ENCODE peak calls at places on chromosome 20, in seven cellular contexts. One of them, this sample, is unnamed.

GRCh38 chr20:21396921-21397340 is 395 bp downstream of the NKX2-4 start:
- DNase-seq in mammary epithelial cell: no peak
- DNase-seq in CD8-positive, alpha-beta memory T cell: peak
- DNase-seq in RWPE1: no peak
- DNase-seq in gastrocnemius medialis: no peak
- DNase-seq in ovary: no peak
- DNase-seq in dorsolateral prefrontal cortex: no peak
- DNase-seq in this sample: no peak

GRCh38 chr20:54014301-54014914 is 56.0 kb downstream of the BCAS1 start:
- DNase-seq in mammary epithelial cell: no peak
- DNase-seq in gastrocnemius medialis: no peak
- DNase-seq in CD8-positive, alpha-beta memory T cell: no peak
- DNase-seq in dorsolateral prefrontal cortex: no peak
- DNase-seq in ovary: no peak
- DNase-seq in RWPE1: no peak
- DNase-seq in this sample: no peak

GRCh38 chr20:1280421-1281102 is 14.5 kb downstream of the SNPH start:
- DNase-seq in dorsolateral prefrontal cortex: no peak
- DNase-seq in gastrocnemius medialis: peak
- DNase-seq in mammary epithelial cell: no peak
- DNase-seq in RWPE1: no peak
- DNase-seq in CD8-positive, alpha-beta memory T cell: no peak
- DNase-seq in ovary: no peak
- DNase-seq in this sample: no peak

GRCh38 chr20:63696311-63696627 is 183 bp upstream of the TNFRSF6B start:
- DNase-seq in RWPE1: peak
- DNase-seq in ovary: peak
- DNase-seq in CD8-positive, alpha-beta memory T cell: peak
- DNase-seq in dorsolateral prefrontal cortex: peak
- DNase-seq in mammary epithelial cell: peak
- DNase-seq in gastrocnemius medialis: no peak
- DNase-seq in this sample: no peak

GRCh38 chr20:6855806-6856205 is 88.3 kb downstream of the BMP2 start:
- DNase-seq in ovary: no peak
- DNase-seq in CD8-positive, alpha-beta memory T cell: no peak
- DNase-seq in mammary epithelial cell: no peak
- DNase-seq in RWPE1: no peak
- DNase-seq in gastrocnemius medialis: no peak
- DNase-seq in dorsolateral prefrontal cortex: no peak
- DNase-seq in this sample: no peak

GRCh38 chr20:3797592-3798404 is 1.7 kb downstream of the CDC25B start:
- DNase-seq in RWPE1: peak
- DNase-seq in ovary: no peak
- DNase-seq in dorsolateral prefrontal cortex: no peak
- DNase-seq in mammary epithelial cell: peak
- DNase-seq in gastrocnemius medialis: no peak
- DNase-seq in CD8-positive, alpha-beta memory T cell: peak
- DNase-seq in this sample: no peak

GRCh38 chr20:20463933-20464374 is 96.0 kb downstream of the INSM1 start:
- DNase-seq in gastrocnemius medialis: no peak
- DNase-seq in CD8-positive, alpha-beta memory T cell: no peak
- DNase-seq in ovary: no peak
- DNase-seq in dorsolateral prefrontal cortex: peak
- DNase-seq in mammary epithelial cell: no peak
- DNase-seq in RWPE1: no peak
- DNase-seq in this sample: no peak

GRCh38 chr20:10792291-10792690 is 118.5 kb upstream of the JAG1 start:
- DNase-seq in RWPE1: no peak
- DNase-seq in ovary: no peak
- DNase-seq in dorsolateral prefrontal cortex: no peak
- DNase-seq in CD8-positive, alpha-beta memory T cell: no peak
- DNase-seq in gastrocnemius medialis: no peak
- DNase-seq in mammary epithelial cell: no peak
- DNase-seq in this sample: no peak

GRCh38 chr20:57260959-57261357 is 5.5 kb downstream of the BMP7 start:
- DNase-seq in mammary epithelial cell: no peak
- DNase-seq in ovary: no peak
- DNase-seq in RWPE1: no peak
- DNase-seq in CD8-positive, alpha-beta memory T cell: no peak
- DNase-seq in dorsolateral prefrontal cortex: no peak
- DNase-seq in gastrocnemius medialis: no peak
- DNase-seq in this sample: no peak

GRCh38 chr20:52959125-52959524 is 13.0 kb upstream of the TSHZ2 start:
- DNase-seq in CD8-positive, alpha-beta memory T cell: no peak
- DNase-seq in gastrocnemius medialis: no peak
- DNase-seq in ovary: no peak
- DNase-seq in mammary epithelial cell: no peak
- DNase-seq in RWPE1: no peak
- DNase-seq in dorsolateral prefrontal cortex: no peak
- DNase-seq in this sample: no peak
- H3K27ac ChIP-seq in CD8-positive, alpha-beta memory T cell: no peak
- H3K27ac ChIP-seq in gastrocnemius medialis: no peak
- H3K27ac ChIP-seq in ovary: no peak
- H3K27ac ChIP-seq in mammary epithelial cell: no peak
- H3K27ac ChIP-seq in RWPE1: no peak
- H3K27ac ChIP-seq in dorsolateral prefrontal cortex: no peak
- H3K27ac ChIP-seq in this sample: no peak

DNA sequence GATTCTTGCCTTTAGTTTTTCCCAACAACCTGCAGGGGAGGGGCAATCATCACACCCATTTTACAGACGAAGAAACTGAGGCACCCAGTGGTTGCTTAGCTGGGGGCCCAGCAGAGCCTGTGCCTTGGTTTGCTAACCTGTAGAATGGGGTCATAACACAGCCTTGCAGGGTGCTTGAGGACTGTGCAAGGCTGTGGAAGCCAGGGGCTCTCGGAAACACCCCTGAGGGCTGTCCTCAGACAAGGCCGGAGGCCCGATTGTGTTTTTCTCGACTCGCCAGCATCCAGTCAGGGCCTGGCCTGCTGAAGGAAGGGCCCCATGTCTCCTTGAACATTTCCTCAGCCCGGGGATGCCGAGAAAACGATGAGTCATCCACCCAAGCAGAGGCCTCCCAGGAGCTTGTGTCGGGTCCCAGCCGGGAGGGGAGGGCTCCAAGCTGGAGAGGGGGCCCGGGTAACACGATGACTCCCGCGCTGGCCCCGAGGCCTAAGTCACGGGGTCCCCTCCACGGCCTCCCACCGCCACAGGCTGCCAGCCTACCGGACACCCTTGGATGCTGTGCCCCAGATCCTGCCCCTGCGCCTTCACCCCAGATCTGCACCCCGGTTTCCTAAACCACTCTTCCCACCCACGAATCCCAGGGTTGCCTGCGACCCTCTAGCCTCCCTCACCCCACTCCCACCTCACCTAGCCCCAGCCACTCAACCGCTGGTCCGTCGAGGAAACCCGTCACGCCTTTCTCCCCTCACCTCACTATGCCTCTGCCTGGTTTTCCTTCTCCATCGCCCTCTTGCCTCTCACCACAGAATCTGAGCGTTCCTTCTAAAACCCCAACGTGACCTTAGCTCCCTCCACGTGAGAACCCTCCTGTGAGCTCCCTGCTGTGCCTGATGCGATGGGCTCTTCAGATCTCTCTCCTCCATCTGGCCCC is 10.6 kb downstream of the NOL4L start:
- DNase-seq in gastrocnemius medialis: no peak
- DNase-seq in mammary epithelial cell: peak
- DNase-seq in RWPE1: peak
- DNase-seq in ovary: no peak
- DNase-seq in CD8-positive, alpha-beta memory T cell: no peak
- DNase-seq in dorsolateral prefrontal cortex: peak
- DNase-seq in this sample: no peak
- H3K27ac ChIP-seq in gastrocnemius medialis: no peak
- H3K27ac ChIP-seq in mammary epithelial cell: no peak
- H3K27ac ChIP-seq in RWPE1: no peak
- H3K27ac ChIP-seq in ovary: no peak
- H3K27ac ChIP-seq in CD8-positive, alpha-beta memory T cell: peak
- H3K27ac ChIP-seq in dorsolateral prefrontal cortex: peak
- H3K27ac ChIP-seq in this sample: no peak

DNA sequence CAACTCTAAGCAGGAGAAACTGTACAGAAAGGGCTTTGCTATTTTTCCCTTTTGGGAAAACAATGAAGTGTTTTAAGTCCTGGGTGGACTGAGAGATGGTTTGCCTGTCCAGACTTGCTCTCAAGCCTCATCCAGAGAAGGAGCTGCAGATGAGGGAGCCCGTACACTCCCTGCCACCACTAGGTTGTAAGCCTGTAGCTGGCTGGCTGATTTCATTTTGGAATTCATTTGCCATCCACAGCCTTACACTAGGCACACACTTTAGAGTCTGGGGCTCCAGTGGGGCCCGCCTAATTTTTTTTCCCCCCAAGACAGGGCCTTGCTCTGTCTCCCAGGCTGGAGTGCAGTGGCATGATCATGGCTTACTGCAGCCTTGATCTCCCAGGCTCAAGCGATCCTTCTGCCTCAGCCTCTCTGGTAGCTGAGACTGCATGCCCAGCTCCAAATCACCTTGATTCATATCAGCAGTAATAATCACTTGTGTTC is 28.4 kb downstream of the POFUT1 start:
- DNase-seq in CD8-positive, alpha-beta memory T cell: no peak
- DNase-seq in gastrocnemius medialis: no peak
- DNase-seq in RWPE1: peak
- DNase-seq in dorsolateral prefrontal cortex: no peak
- DNase-seq in mammary epithelial cell: peak
- DNase-seq in ovary: no peak
- DNase-seq in this sample: no peak
- H3K27ac ChIP-seq in CD8-positive, alpha-beta memory T cell: no peak
- H3K27ac ChIP-seq in gastrocnemius medialis: no peak
- H3K27ac ChIP-seq in RWPE1: peak
- H3K27ac ChIP-seq in dorsolateral prefrontal cortex: peak
- H3K27ac ChIP-seq in mammary epithelial cell: no peak
- H3K27ac ChIP-seq in ovary: no peak
- H3K27ac ChIP-seq in this sample: no peak

DNA sequence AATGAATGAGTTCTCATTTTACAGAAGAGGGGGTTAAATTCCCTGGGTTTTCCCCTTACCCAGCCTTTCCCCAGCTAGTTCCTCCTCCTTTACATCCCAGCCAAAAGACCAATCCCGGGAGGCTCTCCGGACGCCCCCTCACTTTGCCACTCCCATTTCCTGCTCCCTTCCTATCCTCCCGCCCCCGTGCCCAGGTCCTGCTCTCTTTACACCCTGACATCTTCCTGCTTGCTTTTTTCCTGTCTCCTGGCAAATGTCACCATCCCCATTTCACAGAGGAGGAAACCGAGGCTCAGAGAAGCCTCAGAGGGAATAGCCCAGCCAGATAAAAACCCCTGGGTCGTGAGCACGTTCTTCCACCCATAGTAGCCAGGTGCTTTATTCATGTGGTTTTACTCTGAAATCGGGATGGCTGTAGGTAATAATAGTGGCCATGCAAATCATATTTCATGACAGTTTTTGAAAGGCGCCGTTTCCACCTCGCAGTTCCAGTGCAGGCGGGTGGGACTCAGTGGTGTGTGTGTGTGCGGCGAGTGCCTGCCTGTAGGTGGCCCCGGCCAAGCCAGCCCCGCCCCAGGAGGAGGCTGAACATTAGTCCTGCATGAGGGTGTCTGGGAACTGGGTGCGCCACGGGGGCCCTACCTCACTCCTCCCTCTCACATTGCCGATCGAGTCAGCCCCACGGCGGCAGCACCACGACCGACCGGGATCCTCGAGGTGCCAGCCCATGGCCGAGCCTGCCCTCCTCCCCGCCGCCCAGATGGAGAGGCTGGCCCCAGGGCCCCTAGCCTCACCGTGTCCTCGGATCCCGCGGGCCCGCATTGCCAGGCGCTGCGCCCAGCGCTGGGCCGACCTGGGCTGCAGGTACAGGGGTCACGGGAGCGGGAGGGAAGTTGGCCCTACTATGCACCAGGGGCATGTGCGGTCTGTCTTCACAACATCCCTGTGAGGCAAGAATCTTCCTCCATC is at the start of gene ARHGAP40:
- DNase-seq in ovary: no peak
- DNase-seq in gastrocnemius medialis: no peak
- DNase-seq in mammary epithelial cell: peak
- DNase-seq in CD8-positive, alpha-beta memory T cell: no peak
- DNase-seq in dorsolateral prefrontal cortex: no peak
- DNase-seq in RWPE1: peak
- DNase-seq in this sample: no peak
- H3K27ac ChIP-seq in ovary: no peak
- H3K27ac ChIP-seq in gastrocnemius medialis: no peak
- H3K27ac ChIP-seq in mammary epithelial cell: peak
- H3K27ac ChIP-seq in CD8-positive, alpha-beta memory T cell: no peak
- H3K27ac ChIP-seq in dorsolateral prefrontal cortex: no peak
- H3K27ac ChIP-seq in RWPE1: no peak
- H3K27ac ChIP-seq in this sample: no peak

DNA sequence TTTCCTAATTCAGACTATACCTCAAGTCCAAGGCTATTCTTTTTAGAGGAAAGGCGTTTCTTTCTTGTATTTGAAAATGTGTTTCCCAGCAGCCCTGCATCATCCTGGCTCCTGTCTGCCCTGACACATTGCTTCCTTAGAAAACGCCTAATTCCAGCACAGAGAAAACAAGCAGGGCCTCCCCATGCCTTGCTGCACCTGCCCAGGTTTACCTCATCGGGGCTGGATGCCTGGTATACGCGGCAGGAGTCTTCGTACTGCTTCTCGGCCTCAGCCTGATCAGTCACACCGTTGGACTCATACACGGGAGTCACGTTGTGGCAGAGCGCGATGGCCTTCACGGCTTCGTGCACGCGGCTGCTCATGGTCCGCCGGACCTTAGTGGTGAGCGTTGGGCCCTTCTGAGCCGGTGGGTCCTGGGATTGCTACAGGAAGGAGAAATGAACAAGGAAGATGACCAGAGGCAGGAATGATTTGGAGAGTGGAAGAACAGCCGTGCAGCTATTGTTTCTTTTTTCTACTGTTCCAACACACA is 111.4 kb downstream of the ATP9A start:
- DNase-seq in gastrocnemius medialis: no peak
- DNase-seq in RWPE1: no peak
- DNase-seq in dorsolateral prefrontal cortex: no peak
- DNase-seq in CD8-positive, alpha-beta memory T cell: no peak
- DNase-seq in ovary: no peak
- DNase-seq in mammary epithelial cell: no peak
- DNase-seq in this sample: no peak
- H3K27ac ChIP-seq in gastrocnemius medialis: no peak
- H3K27ac ChIP-seq in RWPE1: no peak
- H3K27ac ChIP-seq in dorsolateral prefrontal cortex: no peak
- H3K27ac ChIP-seq in CD8-positive, alpha-beta memory T cell: no peak
- H3K27ac ChIP-seq in ovary: no peak
- H3K27ac ChIP-seq in mammary epithelial cell: no peak
- H3K27ac ChIP-seq in this sample: no peak

DNA sequence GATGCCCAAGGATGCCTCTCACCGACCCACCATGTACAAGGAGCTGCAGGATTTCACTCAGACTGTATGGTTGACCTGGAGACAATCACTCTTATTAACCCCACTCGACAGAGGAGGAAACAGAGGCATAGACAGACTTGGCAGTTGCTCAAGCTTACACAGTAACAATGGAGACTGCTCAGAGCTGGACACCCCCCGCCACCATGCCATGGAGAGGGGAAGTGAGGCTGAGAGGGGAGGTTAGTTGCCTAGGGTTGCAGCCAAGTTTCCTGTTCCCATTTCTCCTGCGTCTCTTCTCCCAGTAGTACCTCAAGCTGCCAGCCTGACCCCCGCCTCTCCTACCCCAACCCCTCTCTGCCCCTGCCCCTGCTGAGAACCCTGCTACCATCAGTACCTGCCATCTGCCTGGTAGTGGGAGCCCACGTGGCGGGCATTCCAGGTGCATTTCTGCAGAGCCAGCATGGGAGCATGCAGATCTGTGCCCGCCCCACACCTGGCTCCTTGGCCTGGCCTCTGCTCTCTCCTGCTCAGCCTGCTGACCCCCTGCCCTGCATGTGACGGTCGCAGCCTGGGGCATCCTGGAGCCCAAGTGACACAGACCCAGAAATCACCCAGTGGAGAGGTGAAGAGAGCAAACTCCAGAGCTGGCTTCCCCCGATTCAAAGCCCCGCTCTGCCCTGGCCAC is 157.7 kb downstream of the PREX1 start:
- DNase-seq in RWPE1: no peak
- DNase-seq in mammary epithelial cell: no peak
- DNase-seq in gastrocnemius medialis: no peak
- DNase-seq in CD8-positive, alpha-beta memory T cell: no peak
- DNase-seq in ovary: no peak
- DNase-seq in dorsolateral prefrontal cortex: no peak
- DNase-seq in this sample: no peak
- H3K27ac ChIP-seq in RWPE1: no peak
- H3K27ac ChIP-seq in mammary epithelial cell: no peak
- H3K27ac ChIP-seq in gastrocnemius medialis: no peak
- H3K27ac ChIP-seq in CD8-positive, alpha-beta memory T cell: no peak
- H3K27ac ChIP-seq in ovary: no peak
- H3K27ac ChIP-seq in dorsolateral prefrontal cortex: peak
- H3K27ac ChIP-seq in this sample: no peak